ENCODE peak calls at places on chromosomes 4 and X, in ten cellular contexts. One of them, this sample, is unnamed.

GRCh38 chrX:134139090-134139489 is 97.9 kb upstream of the CCDC160 start:
- DNase-seq in Panc1: no peak
- DNase-seq in HCT116: no peak
- DNase-seq in NB4: no peak
- DNase-seq in fibroblast of lung: no peak
- DNase-seq in cardiac muscle cell: no peak
- DNase-seq in IMR-90: no peak
- DNase-seq in GM10248: no peak
- DNase-seq in thyroid gland: no peak
- DNase-seq in B cell: no peak
- DNase-seq in this sample: no peak

GRCh38 chrX:19886888-19887531 is 390 bp downstream of the SH3KBP1 start:
- DNase-seq in Panc1: no peak
- DNase-seq in HCT116: no peak
- DNase-seq in NB4: peak; percentile 53
- DNase-seq in fibroblast of lung: peak; percentile 19
- DNase-seq in cardiac muscle cell: peak; percentile 21
- DNase-seq in IMR-90: no peak
- DNase-seq in GM10248: peak; percentile 43
- DNase-seq in thyroid gland: peak; percentile 23
- DNase-seq in B cell: peak; percentile 68
- DNase-seq in this sample: no peak

GRCh38 chr4:133149932-133150642 is 993 bp downstream of the PCDH10 start:
- DNase-seq in Panc1: no peak
- DNase-seq in HCT116: no peak
- DNase-seq in NB4: no peak
- DNase-seq in fibroblast of lung: peak; percentile 39
- DNase-seq in cardiac muscle cell: peak; percentile 18
- DNase-seq in IMR-90: no peak
- DNase-seq in GM10248: peak; percentile 11
- DNase-seq in thyroid gland: no peak
- DNase-seq in B cell: peak; percentile 20
- DNase-seq in this sample: peak; percentile 11

GRCh38 chrX:54786972-54787371 is 11.1 kb downstream of the ITIH6 start:
- DNase-seq in Panc1: no peak
- DNase-seq in HCT116: no peak
- DNase-seq in NB4: peak; percentile 14
- DNase-seq in fibroblast of lung: no peak
- DNase-seq in cardiac muscle cell: no peak
- DNase-seq in IMR-90: no peak
- DNase-seq in GM10248: peak; percentile 22
- DNase-seq in thyroid gland: no peak
- DNase-seq in B cell: no peak
- DNase-seq in this sample: no peak

GRCh38 chrX:21158678-21159077 is 215.5 kb upstream of the CNKSR2 start:
- DNase-seq in Panc1: no peak
- DNase-seq in HCT116: no peak
- DNase-seq in NB4: no peak
- DNase-seq in fibroblast of lung: no peak
- DNase-seq in cardiac muscle cell: no peak
- DNase-seq in IMR-90: no peak
- DNase-seq in GM10248: no peak
- DNase-seq in thyroid gland: no peak
- DNase-seq in B cell: no peak
- DNase-seq in this sample: no peak

GRCh38 chr4:157043131-157043530 is 32.8 kb upstream of the GLRB start:
- DNase-seq in Panc1: no peak
- DNase-seq in HCT116: no peak
- DNase-seq in NB4: peak; percentile 3
- DNase-seq in fibroblast of lung: peak; percentile 60
- DNase-seq in cardiac muscle cell: peak; percentile 43
- DNase-seq in IMR-90: peak; percentile 51
- DNase-seq in GM10248: no peak
- DNase-seq in thyroid gland: no peak
- DNase-seq in B cell: no peak
- DNase-seq in this sample: peak; percentile 57

GRCh38 chr4:21790437-21791029 is 158.0 kb downstream of the KCNIP4 start:
- DNase-seq in Panc1: no peak
- DNase-seq in HCT116: peak; percentile 16
- DNase-seq in NB4: peak; percentile 51
- DNase-seq in fibroblast of lung: peak; percentile 36
- DNase-seq in cardiac muscle cell: peak; percentile 71
- DNase-seq in IMR-90: peak; percentile 54
- DNase-seq in GM10248: peak; percentile 6
- DNase-seq in thyroid gland: no peak
- DNase-seq in B cell: no peak
- DNase-seq in this sample: peak; percentile 33

GRCh38 chr4:98605216-98605615 is 53.2 kb downstream of the TSPAN5 start:
- DNase-seq in Panc1: no peak
- DNase-seq in HCT116: no peak
- DNase-seq in NB4: no peak
- DNase-seq in fibroblast of lung: peak; percentile 67
- DNase-seq in cardiac muscle cell: peak; percentile 27
- DNase-seq in IMR-90: no peak
- DNase-seq in GM10248: no peak
- DNase-seq in thyroid gland: peak; percentile 26
- DNase-seq in B cell: no peak
- DNase-seq in this sample: no peak

GRCh38 chrX:139982856-139983255 is 17.5 kb upstream of the CXorf66 start:
- DNase-seq in Panc1: no peak
- DNase-seq in HCT116: no peak
- DNase-seq in NB4: no peak
- DNase-seq in fibroblast of lung: no peak
- DNase-seq in cardiac muscle cell: no peak
- DNase-seq in IMR-90: no peak
- DNase-seq in GM10248: no peak
- DNase-seq in thyroid gland: no peak
- DNase-seq in B cell: no peak
- DNase-seq in this sample: no peak

GRCh38 chr4:52377563-52377962 is 281.5 kb downstream of the USP46 start:
- DNase-seq in Panc1: no peak
- DNase-seq in HCT116: no peak
- DNase-seq in NB4: no peak
- DNase-seq in fibroblast of lung: no peak
- DNase-seq in cardiac muscle cell: no peak
- DNase-seq in IMR-90: no peak
- DNase-seq in GM10248: no peak
- DNase-seq in thyroid gland: no peak
- DNase-seq in B cell: no peak
- DNase-seq in this sample: no peak

GRCh38 chr4:722181-722725 is 16.6 kb downstream of the PCGF3 start:
- DNase-seq in Panc1: no peak
- DNase-seq in HCT116: no peak
- DNase-seq in NB4: no peak
- DNase-seq in fibroblast of lung: no peak
- DNase-seq in cardiac muscle cell: no peak
- DNase-seq in IMR-90: no peak
- DNase-seq in GM10248: no peak
- DNase-seq in thyroid gland: no peak
- DNase-seq in B cell: no peak
- DNase-seq in this sample: no peak

GRCh38 chr4:161949941-161950725 is 213.7 kb downstream of the FSTL5 start:
- DNase-seq in Panc1: no peak
- DNase-seq in HCT116: no peak
- DNase-seq in NB4: no peak
- DNase-seq in fibroblast of lung: peak; percentile 76
- DNase-seq in cardiac muscle cell: peak; percentile 21
- DNase-seq in IMR-90: peak; percentile 49
- DNase-seq in GM10248: no peak
- DNase-seq in thyroid gland: no peak
- DNase-seq in B cell: no peak
- DNase-seq in this sample: peak; percentile 56

GRCh38 chr4:161948026-161948770 is 215.6 kb downstream of the FSTL5 start:
- DNase-seq in Panc1: no peak
- DNase-seq in HCT116: no peak
- DNase-seq in NB4: no peak
- DNase-seq in fibroblast of lung: no peak
- DNase-seq in cardiac muscle cell: no peak
- DNase-seq in IMR-90: no peak
- DNase-seq in GM10248: no peak
- DNase-seq in thyroid gland: no peak
- DNase-seq in B cell: no peak
- DNase-seq in this sample: no peak

GRCh38 chr4:161952382-161952781 is 211.4 kb downstream of the FSTL5 start:
- DNase-seq in Panc1: no peak
- DNase-seq in HCT116: no peak
- DNase-seq in NB4: no peak
- DNase-seq in fibroblast of lung: no peak
- DNase-seq in cardiac muscle cell: peak; percentile 5
- DNase-seq in IMR-90: no peak
- DNase-seq in GM10248: no peak
- DNase-seq in thyroid gland: no peak
- DNase-seq in B cell: no peak
- DNase-seq in this sample: no peak
- TF ChIP-seq CTCF in Panc1: no peak
- TF ChIP-seq CTCF in HCT116: no peak
- TF ChIP-seq CTCF in NB4: no peak
- TF ChIP-seq CTCF in fibroblast of lung: no peak
- TF ChIP-seq CTCF in cardiac muscle cell: no peak
- TF ChIP-seq CTCF in IMR-90: no peak
- TF ChIP-seq CTCF in GM10248: no peak
- TF ChIP-seq CTCF in thyroid gland: no peak
- TF ChIP-seq CTCF in B cell: no peak
- TF ChIP-seq CTCF in this sample: no peak

DNA sequence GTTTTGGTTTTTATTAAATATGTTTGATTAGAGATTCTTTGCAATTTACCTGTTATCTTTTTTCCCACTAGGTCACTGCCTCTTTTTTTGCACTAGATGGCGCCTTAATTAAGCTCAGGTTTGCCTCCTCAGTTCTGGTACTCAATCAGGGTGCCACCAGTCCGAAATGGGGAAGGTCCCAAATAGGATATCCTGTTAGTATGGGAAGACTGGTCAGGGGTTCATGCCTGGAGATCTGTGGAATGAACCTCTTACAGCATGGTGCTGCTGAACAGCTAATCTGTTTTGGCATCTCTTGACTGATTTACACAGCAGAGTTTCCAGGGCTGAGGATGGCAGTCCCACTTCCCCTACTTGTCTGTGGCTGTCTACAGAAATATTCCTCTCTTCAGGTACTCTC is 24.2 kb upstream of the VSIG1 start:
- DNase-seq in Panc1: no peak
- DNase-seq in HCT116: peak; percentile 4
- DNase-seq in NB4: peak; percentile 20
- DNase-seq in fibroblast of lung: no peak
- DNase-seq in cardiac muscle cell: peak; percentile 25
- DNase-seq in IMR-90: peak; percentile 28
- DNase-seq in GM10248: peak; percentile 8
- DNase-seq in thyroid gland: no peak
- DNase-seq in B cell: no peak
- DNase-seq in this sample: peak; percentile 43
- TF ChIP-seq CTCF in Panc1: peak; percentile 69
- TF ChIP-seq CTCF in HCT116: peak; percentile 56
- TF ChIP-seq CTCF in NB4: peak; percentile 41
- TF ChIP-seq CTCF in fibroblast of lung: peak; percentile 36
- TF ChIP-seq CTCF in cardiac muscle cell: peak; percentile 54
- TF ChIP-seq CTCF in IMR-90: peak; percentile 58
- TF ChIP-seq CTCF in GM10248: peak; percentile 47
- TF ChIP-seq CTCF in thyroid gland: no peak
- TF ChIP-seq CTCF in B cell: peak; percentile 27
- TF ChIP-seq CTCF in this sample: peak; percentile 42

GRCh38 chr4:159445671-159446070 is 342.8 kb downstream of the RAPGEF2 start:
- DNase-seq in Panc1: no peak
- DNase-seq in HCT116: no peak
- DNase-seq in NB4: no peak
- DNase-seq in fibroblast of lung: no peak
- DNase-seq in cardiac muscle cell: no peak
- DNase-seq in IMR-90: no peak
- DNase-seq in GM10248: no peak
- DNase-seq in thyroid gland: no peak
- DNase-seq in B cell: no peak
- DNase-seq in this sample: no peak

GRCh38 chr4:159455675-159456235 is 352.9 kb downstream of the RAPGEF2 start:
- DNase-seq in Panc1: peak; percentile 36
- DNase-seq in HCT116: peak; percentile 31
- DNase-seq in NB4: peak; percentile 41
- DNase-seq in fibroblast of lung: peak; percentile 48
- DNase-seq in cardiac muscle cell: peak; percentile 61
- DNase-seq in IMR-90: peak; percentile 55
- DNase-seq in GM10248: peak; percentile 38
- DNase-seq in thyroid gland: peak; percentile 10
- DNase-seq in B cell: no peak
- DNase-seq in this sample: no peak

GRCh38 chr4:159446266-159446976 is 343.5 kb downstream of the RAPGEF2 start:
- DNase-seq in Panc1: peak; percentile 41
- DNase-seq in HCT116: peak; percentile 61
- DNase-seq in NB4: peak; percentile 64
- DNase-seq in fibroblast of lung: peak; percentile 77
- DNase-seq in cardiac muscle cell: peak; percentile 85
- DNase-seq in IMR-90: peak; percentile 84
- DNase-seq in GM10248: peak; percentile 66
- DNase-seq in thyroid gland: peak; percentile 11
- DNase-seq in B cell: no peak
- DNase-seq in this sample: peak; percentile 54

GRCh38 chr4:159447296-159447695 is 344.4 kb downstream of the RAPGEF2 start:
- DNase-seq in Panc1: no peak
- DNase-seq in HCT116: no peak
- DNase-seq in NB4: no peak
- DNase-seq in fibroblast of lung: peak; percentile 43
- DNase-seq in cardiac muscle cell: peak; percentile 46
- DNase-seq in IMR-90: no peak
- DNase-seq in GM10248: no peak
- DNase-seq in thyroid gland: no peak
- DNase-seq in B cell: no peak
- DNase-seq in this sample: no peak

GRCh38 chr4:159451006-159451405 is 348.1 kb downstream of the RAPGEF2 start:
- DNase-seq in Panc1: no peak
- DNase-seq in HCT116: no peak
- DNase-seq in NB4: no peak
- DNase-seq in fibroblast of lung: peak; percentile 48
- DNase-seq in cardiac muscle cell: no peak
- DNase-seq in IMR-90: peak; percentile 77
- DNase-seq in GM10248: no peak
- DNase-seq in thyroid gland: no peak
- DNase-seq in B cell: no peak
- DNase-seq in this sample: no peak
- TF ChIP-seq CTCF in Panc1: no peak
- TF ChIP-seq CTCF in HCT116: no peak
- TF ChIP-seq CTCF in NB4: no peak
- TF ChIP-seq CTCF in fibroblast of lung: no peak
- TF ChIP-seq CTCF in cardiac muscle cell: no peak
- TF ChIP-seq CTCF in IMR-90: no peak
- TF ChIP-seq CTCF in GM10248: no peak
- TF ChIP-seq CTCF in thyroid gland: no peak
- TF ChIP-seq CTCF in B cell: no peak
- TF ChIP-seq CTCF in this sample: no peak

DNA sequence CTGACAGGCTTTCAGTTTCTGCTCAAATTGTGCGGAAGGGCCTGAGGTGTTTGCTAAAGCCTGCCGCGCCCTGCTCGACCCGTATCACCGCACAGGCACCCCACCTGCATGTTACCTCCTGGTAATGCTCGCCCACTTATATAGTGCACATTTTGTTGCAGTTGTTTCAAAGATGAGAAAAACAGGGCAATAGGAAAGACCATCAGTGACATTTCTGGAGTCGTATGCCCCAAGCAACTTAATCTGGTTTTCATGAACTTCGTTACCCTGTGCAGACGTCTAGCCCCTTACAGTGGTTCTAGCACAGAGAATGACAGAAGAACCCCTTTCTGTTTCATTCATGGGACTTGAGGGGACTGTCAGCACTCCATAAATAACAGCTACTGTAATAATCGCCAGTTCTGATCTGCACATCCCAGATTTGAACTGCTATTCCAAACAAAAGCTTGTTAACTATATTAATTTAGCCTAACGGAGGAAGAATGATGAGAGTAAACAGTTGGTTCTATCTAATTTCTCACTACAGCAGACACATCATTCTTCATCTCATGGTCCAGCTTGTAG is 940 bp upstream of the DCTD start:
- DNase-seq in Panc1: no peak
- DNase-seq in HCT116: no peak
- DNase-seq in NB4: no peak
- DNase-seq in fibroblast of lung: no peak
- DNase-seq in cardiac muscle cell: no peak
- DNase-seq in IMR-90: no peak
- DNase-seq in GM10248: no peak
- DNase-seq in thyroid gland: no peak
- DNase-seq in B cell: no peak
- DNase-seq in this sample: no peak
- TF ChIP-seq CTCF in Panc1: no peak
- TF ChIP-seq CTCF in HCT116: no peak
- TF ChIP-seq CTCF in NB4: no peak
- TF ChIP-seq CTCF in fibroblast of lung: peak; percentile 3
- TF ChIP-seq CTCF in cardiac muscle cell: no peak
- TF ChIP-seq CTCF in IMR-90: no peak
- TF ChIP-seq CTCF in GM10248: no peak
- TF ChIP-seq CTCF in thyroid gland: no peak
- TF ChIP-seq CTCF in B cell: no peak
- TF ChIP-seq CTCF in this sample: no peak